ENCODE peak calls at places on chromosomes 2 and 18, in five cellular contexts. One of them, this sample, is unnamed.

GRCh38 chr2:189402932-189403331 is 38.3 kb upstream of the WDR75 start:
- DNase-seq in stomach: no peak
- DNase-seq in HCT116: no peak
- DNase-seq in transverse colon: no peak
- DNase-seq in K562: no peak
- DNase-seq in this sample: no peak

GRCh38 chr2:133862400-133862977 is 294.2 kb upstream of the NCKAP5 start:
- DNase-seq in transverse colon: no peak
- DNase-seq in stomach: no peak
- DNase-seq in K562: no peak
- DNase-seq in HCT116: no peak
- DNase-seq in this sample: no peak

GRCh38 chr18:71047882-71048281 is 759.0 kb downstream of the SOCS6 start:
- DNase-seq in HCT116: no peak
- DNase-seq in stomach: no peak
- DNase-seq in K562: no peak
- DNase-seq in transverse colon: no peak
- DNase-seq in this sample: no peak

GRCh38 chr2:226427538-226428307 is 371.9 kb downstream of the IRS1 start:
- DNase-seq in transverse colon: no peak
- DNase-seq in HCT116: peak; percentile 62
- DNase-seq in stomach: no peak
- DNase-seq in K562: no peak
- DNase-seq in this sample: no peak

GRCh38 chr2:19336781-19337180 is 21.6 kb downstream of the OSR1 start:
- DNase-seq in K562: no peak
- DNase-seq in transverse colon: no peak
- DNase-seq in HCT116: no peak
- DNase-seq in stomach: no peak
- DNase-seq in this sample: no peak

GRCh38 chr2:23636412-23636811 is 251.4 kb downstream of the KLHL29 start:
- DNase-seq in stomach: no peak
- DNase-seq in HCT116: no peak
- DNase-seq in K562: peak; percentile 21
- DNase-seq in transverse colon: no peak
- DNase-seq in this sample: peak; percentile 54

GRCh38 chr2:131040661-131041401 is 52.4 kb downstream of the FAM168B start:
- DNase-seq in stomach: no peak
- DNase-seq in HCT116: no peak
- DNase-seq in transverse colon: no peak
- DNase-seq in K562: no peak
- DNase-seq in this sample: no peak

GRCh38 chr2:168722592-168722991 is 79.8 kb upstream of the NOSTRIN start:
- DNase-seq in transverse colon: no peak
- DNase-seq in HCT116: no peak
- DNase-seq in stomach: no peak
- DNase-seq in K562: no peak
- DNase-seq in this sample: no peak

GRCh38 chr18:78090584-78090983 is 840.9 kb downstream of the GALR1 start:
- DNase-seq in K562: no peak
- DNase-seq in HCT116: no peak
- DNase-seq in stomach: no peak
- DNase-seq in transverse colon: no peak
- DNase-seq in this sample: no peak

GRCh38 chr2:114534051-114534727 is 91.7 kb downstream of the DPP10 start:
- DNase-seq in stomach: no peak
- DNase-seq in HCT116: no peak
- DNase-seq in K562: no peak
- DNase-seq in transverse colon: no peak
- DNase-seq in this sample: no peak

DNA sequence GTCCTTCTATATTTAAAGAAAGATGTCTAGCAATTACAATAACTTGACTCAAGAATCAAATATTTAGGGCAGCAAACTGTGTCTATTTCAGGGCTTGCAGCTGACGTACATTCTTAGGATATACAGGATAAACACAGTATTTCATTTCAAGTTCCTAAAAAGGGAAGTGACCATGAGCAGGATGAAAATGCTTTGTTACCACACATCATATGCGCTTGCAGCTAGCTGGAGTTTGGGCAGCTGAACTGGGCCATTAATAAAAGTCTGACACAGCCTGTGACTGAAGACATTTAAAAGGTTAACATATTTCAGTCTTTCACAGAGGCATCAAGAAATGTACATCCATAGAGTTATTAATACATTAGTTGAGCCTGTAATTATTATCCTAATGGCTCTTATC is 264.5 kb upstream of the TRIB2 start:
- DNase-seq in K562: no peak
- DNase-seq in transverse colon: no peak
- DNase-seq in HCT116: no peak
- DNase-seq in stomach: no peak
- DNase-seq in this sample: no peak
- TF ChIP-seq POLR2AphosphoS5 in K562: no peak
- TF ChIP-seq POLR2AphosphoS5 in transverse colon: peak; percentile 31
- TF ChIP-seq POLR2AphosphoS5 in HCT116: no peak
- TF ChIP-seq POLR2AphosphoS5 in stomach: no peak
- TF ChIP-seq POLR2AphosphoS5 in this sample: no peak

DNA sequence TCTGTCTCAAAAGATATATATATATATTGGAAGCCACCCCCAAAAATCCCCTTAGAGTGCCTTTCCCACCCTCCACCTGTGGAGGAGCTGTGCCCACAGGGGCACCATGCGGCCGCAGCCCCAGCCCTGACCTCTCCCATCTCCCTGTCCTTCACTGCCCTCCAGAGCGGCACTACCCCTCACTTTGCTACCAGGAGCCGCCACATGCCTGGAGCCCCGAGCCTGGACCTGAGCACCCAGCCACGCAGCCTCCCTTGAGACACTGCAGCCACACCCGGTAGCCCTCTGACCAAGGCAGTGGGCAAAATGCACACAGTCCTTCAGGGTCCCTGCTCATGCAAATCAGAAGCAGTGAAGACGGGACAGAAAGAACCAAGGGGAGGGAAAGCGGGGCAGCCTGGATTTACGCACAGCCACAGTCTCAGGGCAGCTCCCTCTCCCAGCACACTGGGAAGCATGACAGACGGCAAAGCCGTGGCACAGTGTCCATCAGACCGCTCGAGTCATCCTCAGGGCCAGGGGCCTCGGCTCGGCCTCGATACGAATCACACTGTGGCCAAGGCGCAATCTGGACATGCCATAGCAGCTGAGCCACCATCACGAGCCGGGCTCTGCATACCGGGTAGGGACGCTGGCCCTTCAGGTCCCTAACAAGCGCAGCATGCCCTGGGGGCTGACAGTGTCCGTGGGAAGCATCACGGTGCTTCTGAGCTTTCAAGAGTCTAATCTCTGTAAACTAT is 10.1 kb downstream of the HDAC4 start:
- DNase-seq in HCT116: no peak
- DNase-seq in K562: no peak
- DNase-seq in stomach: no peak
- DNase-seq in transverse colon: no peak
- DNase-seq in this sample: no peak
- H3K27ac ChIP-seq in HCT116: no peak overlapping the region
- H3K27ac ChIP-seq in K562: no peak overlapping the region
- H3K27ac ChIP-seq in stomach: no peak overlapping the region
- H3K27ac ChIP-seq in transverse colon: no peak overlapping the region
- H3K27ac ChIP-seq in this sample: no peak overlapping the region

GRCh38 chr2:62663920-62664319 is 41.6 kb upstream of the EHBP1 start:
- DNase-seq in stomach: no peak
- DNase-seq in K562: no peak
- DNase-seq in transverse colon: no peak
- DNase-seq in HCT116: no peak
- DNase-seq in this sample: no peak
- H3K4me1 ChIP-seq in stomach: peaks cover 61% of the 10 kb centered on the region
- H3K4me1 ChIP-seq in K562: no peaks in the 10 kb centered on the region
- H3K4me1 ChIP-seq in transverse colon: peaks cover 48% of the 10 kb centered on the region
- H3K4me1 ChIP-seq in HCT116: no peaks in the 10 kb centered on the region
- H3K4me1 ChIP-seq in this sample: peaks cover 5% of the 10 kb centered on the region

DNA sequence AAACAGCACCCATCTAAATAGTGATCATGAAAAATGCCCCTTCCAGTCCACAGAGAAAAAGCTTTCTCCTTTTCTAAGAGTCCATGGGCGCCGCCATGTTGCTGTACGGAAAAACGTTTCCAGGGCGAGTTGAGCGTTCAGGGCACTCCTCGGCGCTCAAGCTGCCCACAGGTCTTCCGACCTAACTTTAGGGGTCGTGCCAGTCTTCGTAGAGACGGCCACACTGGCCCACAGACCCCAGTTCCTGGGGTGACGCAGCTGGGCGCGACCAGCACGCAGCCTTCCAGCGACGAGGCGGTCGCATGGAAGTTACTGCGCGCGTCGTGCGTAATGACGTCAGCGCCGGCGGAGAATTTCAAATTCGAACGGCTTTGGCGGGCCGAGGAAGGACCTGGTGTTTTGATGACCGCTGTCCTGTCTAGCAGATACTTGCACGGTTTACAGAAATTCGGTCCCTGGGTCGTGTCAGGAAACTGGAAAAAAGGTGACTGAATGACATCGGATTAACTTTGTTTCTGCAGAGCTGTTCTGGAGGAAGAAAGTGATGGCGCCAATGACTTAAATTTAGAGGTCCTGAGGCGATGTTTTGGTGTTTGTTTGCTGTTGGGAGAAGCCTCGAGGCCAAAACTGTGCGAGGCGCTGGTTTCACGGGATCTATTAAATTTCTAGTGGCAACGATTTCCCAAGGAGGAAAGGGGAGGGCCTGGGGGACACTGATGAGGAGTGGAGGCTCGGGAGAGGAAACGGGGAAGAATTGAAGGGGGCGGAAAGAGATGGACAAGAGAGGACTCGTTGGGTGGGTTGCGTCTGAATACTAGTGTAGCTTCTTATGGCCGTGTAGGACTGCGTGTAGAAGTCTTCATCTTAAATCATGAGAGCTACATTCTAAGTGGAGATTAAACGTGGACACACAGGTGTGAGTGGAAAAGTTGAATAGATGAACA is at the start of the genes METTL4 and NDC80:
- DNase-seq in stomach: peak; percentile 84
- DNase-seq in K562: peak; percentile 86
- DNase-seq in HCT116: peak; percentile 79
- DNase-seq in transverse colon: peak; percentile 89
- DNase-seq in this sample: peak; percentile 93
- TF ChIP-seq POLR2AphosphoS5 in stomach: peak; percentile 91
- TF ChIP-seq POLR2AphosphoS5 in K562: peak; percentile 90
- TF ChIP-seq POLR2AphosphoS5 in HCT116: peak; percentile 67
- TF ChIP-seq POLR2AphosphoS5 in transverse colon: peak; percentile 92
- TF ChIP-seq POLR2AphosphoS5 in this sample: peak; percentile 75

GRCh38 chr2:8424997-8425900 is 256.6 kb upstream of the ID2 start:
- DNase-seq in transverse colon: no peak
- DNase-seq in HCT116: no peak
- DNase-seq in stomach: no peak
- DNase-seq in K562: no peak
- DNase-seq in this sample: no peak

GRCh38 chr2:8426577-8426976 is 255.3 kb upstream of the ID2 start:
- DNase-seq in transverse colon: no peak
- DNase-seq in HCT116: no peak
- DNase-seq in K562: no peak
- DNase-seq in stomach: no peak
- DNase-seq in this sample: no peak

GRCh38 chr2:8416836-8417832 is 264.7 kb upstream of the ID2 start:
- DNase-seq in K562: no peak
- DNase-seq in transverse colon: no peak
- DNase-seq in HCT116: no peak
- DNase-seq in stomach: no peak
- DNase-seq in this sample: no peak

GRCh38 chr2:8418721-8419120 is 263.1 kb upstream of the ID2 start:
- DNase-seq in K562: no peak
- DNase-seq in HCT116: no peak
- DNase-seq in transverse colon: no peak
- DNase-seq in stomach: no peak
- DNase-seq in this sample: no peak

DNA sequence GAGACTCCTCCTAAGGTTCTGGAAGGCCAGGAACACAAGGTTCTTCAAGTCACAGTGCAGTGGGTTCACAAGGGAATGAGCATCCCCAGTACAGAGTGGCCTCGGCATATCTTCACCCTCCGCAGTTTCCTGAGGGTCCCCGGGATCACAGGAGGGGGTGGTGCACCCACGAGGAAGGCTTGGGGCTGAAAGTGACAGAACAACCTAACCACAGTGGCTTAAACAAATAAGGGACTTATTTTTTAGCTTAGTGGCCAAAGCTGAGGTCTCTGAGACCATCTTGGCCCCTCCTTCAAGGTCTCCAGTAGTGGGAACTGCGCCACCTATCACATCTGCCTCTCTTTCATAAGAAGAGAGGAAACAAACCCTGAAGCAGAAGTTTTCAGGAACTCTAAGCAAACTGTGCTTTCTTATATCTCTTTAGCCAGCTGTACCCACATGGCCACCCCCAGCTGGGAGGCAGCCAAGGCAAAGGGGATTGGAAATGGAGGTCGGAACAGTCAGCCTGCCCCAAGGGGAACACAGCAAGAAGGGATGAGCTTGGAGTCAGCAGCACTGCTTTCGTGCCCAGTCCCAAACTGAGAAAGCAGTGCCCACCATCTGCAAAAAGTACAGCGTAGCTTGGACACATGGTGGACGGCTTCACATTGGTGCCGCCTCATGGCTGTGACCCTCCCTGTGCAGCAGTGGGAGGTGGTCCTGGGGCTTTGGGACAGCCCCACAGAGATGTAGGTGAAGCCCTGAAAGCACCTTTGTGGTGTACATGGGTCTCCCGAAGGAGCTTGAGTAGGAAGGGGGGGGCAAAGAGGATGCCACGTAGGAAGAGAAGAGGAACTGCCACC is 260.0 kb upstream of the ID2 start:
- DNase-seq in K562: no peak
- DNase-seq in HCT116: no peak
- DNase-seq in transverse colon: no peak
- DNase-seq in stomach: no peak
- DNase-seq in this sample: no peak
- H3K27ac ChIP-seq in K562: no peak overlapping the region
- H3K27ac ChIP-seq in HCT116: no peak overlapping the region
- H3K27ac ChIP-seq in transverse colon: no peak overlapping the region
- H3K27ac ChIP-seq in stomach: no peak overlapping the region
- H3K27ac ChIP-seq in this sample: no peak overlapping the region

DNA sequence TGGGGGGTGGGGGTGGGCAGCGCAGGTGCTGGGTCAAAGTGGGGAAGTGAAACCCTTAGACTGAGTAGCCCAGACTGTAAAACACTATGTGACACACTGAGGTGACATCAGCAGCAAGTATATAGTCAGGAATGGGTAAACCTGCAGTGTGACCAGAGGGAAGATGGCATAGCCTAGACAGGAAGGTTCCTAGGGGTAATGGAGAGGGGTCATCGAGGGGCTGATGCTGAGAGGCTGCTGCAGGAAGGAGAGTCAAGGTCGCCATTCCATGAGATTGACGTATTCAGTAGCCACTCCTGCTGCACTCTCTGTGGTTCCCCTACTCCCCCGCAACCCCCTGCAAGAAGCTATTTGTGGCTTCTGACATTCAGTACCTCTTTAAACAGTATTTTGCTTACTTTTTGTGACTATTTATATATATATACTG is 111.7 kb downstream of the CHST9 start:
- DNase-seq in transverse colon: no peak
- DNase-seq in K562: no peak
- DNase-seq in stomach: no peak
- DNase-seq in HCT116: no peak
- DNase-seq in this sample: no peak
- H3K4me1 ChIP-seq in transverse colon: no peaks in the 10 kb centered on the region
- H3K4me1 ChIP-seq in K562: no peaks in the 10 kb centered on the region
- H3K4me1 ChIP-seq in stomach: no peaks in the 10 kb centered on the region
- H3K4me1 ChIP-seq in HCT116: no peaks in the 10 kb centered on the region
- H3K4me1 ChIP-seq in this sample: no peaks in the 10 kb centered on the region

This sample was measured in GM23338.